ENCODE peak calls at places on chromosomes 11 and 22, in six cellular contexts. One of them, this sample, is unnamed.

GRCh38 chr11:44072757-44073658 is 6.9 kb downstream of the ACCS start:
- DNase-seq in CD4-positive, alpha-beta memory T cell: no peak
- DNase-seq in ovary: no peak
- DNase-seq in heart left ventricle: no peak
- DNase-seq in tibial nerve: no peak
- DNase-seq in naive thymus-derived CD4-positive, alpha-beta T cell: no peak
- DNase-seq in this sample: no peak

GRCh38 chr11:10878408-10879214 is 20.8 kb upstream of the ZBED5 start:
- DNase-seq in CD4-positive, alpha-beta memory T cell: peak; percentile 57
- DNase-seq in ovary: no peak
- DNase-seq in heart left ventricle: no peak
- DNase-seq in tibial nerve: no peak
- DNase-seq in naive thymus-derived CD4-positive, alpha-beta T cell: peak; percentile 61
- DNase-seq in this sample: no peak

GRCh38 chr22:19290400-19291217 is 910 bp downstream of the CLTCL1 start:
- DNase-seq in CD4-positive, alpha-beta memory T cell: no peak
- DNase-seq in ovary: no peak
- DNase-seq in heart left ventricle: no peak
- DNase-seq in tibial nerve: no peak
- DNase-seq in naive thymus-derived CD4-positive, alpha-beta T cell: no peak
- DNase-seq in this sample: no peak

GRCh38 chr11:19938051-19938856 is 222.0 kb downstream of the DBX1 start:
- DNase-seq in CD4-positive, alpha-beta memory T cell: no peak
- DNase-seq in ovary: peak; percentile 62
- DNase-seq in heart left ventricle: no peak
- DNase-seq in tibial nerve: no peak
- DNase-seq in naive thymus-derived CD4-positive, alpha-beta T cell: no peak
- DNase-seq in this sample: no peak

GRCh38 chr22:47715866-47716578 is 953.6 kb downstream of the TBC1D22A start:
- DNase-seq in CD4-positive, alpha-beta memory T cell: no peak
- DNase-seq in ovary: no peak
- DNase-seq in heart left ventricle: no peak
- DNase-seq in tibial nerve: no peak
- DNase-seq in naive thymus-derived CD4-positive, alpha-beta T cell: no peak
- DNase-seq in this sample: no peak

GRCh38 chr22:24063986-24064385 is 52.9 kb downstream of the CABIN1 start:
- DNase-seq in CD4-positive, alpha-beta memory T cell: no peak
- DNase-seq in ovary: no peak
- DNase-seq in heart left ventricle: no peak
- DNase-seq in tibial nerve: no peak
- DNase-seq in naive thymus-derived CD4-positive, alpha-beta T cell: no peak
- DNase-seq in this sample: no peak

GRCh38 chr11:8810331-8811301 is 100.4 kb upstream of the AKIP1 start:
- DNase-seq in CD4-positive, alpha-beta memory T cell: no peak
- DNase-seq in ovary: peak; percentile 92
- DNase-seq in heart left ventricle: peak; percentile 85
- DNase-seq in tibial nerve: peak; percentile 61
- DNase-seq in naive thymus-derived CD4-positive, alpha-beta T cell: no peak
- DNase-seq in this sample: peak; percentile 85

GRCh38 chr11:81987829-81988472 is 745.7 kb downstream of the FAM181B start:
- DNase-seq in CD4-positive, alpha-beta memory T cell: no peak
- DNase-seq in ovary: peak; percentile 47
- DNase-seq in heart left ventricle: no peak
- DNase-seq in tibial nerve: no peak
- DNase-seq in naive thymus-derived CD4-positive, alpha-beta T cell: no peak
- DNase-seq in this sample: peak; percentile 61

GRCh38 chr11:88355887-88356286 is 18.4 kb upstream of the CTSC start:
- DNase-seq in CD4-positive, alpha-beta memory T cell: no peak
- DNase-seq in ovary: no peak
- DNase-seq in heart left ventricle: no peak
- DNase-seq in tibial nerve: no peak
- DNase-seq in naive thymus-derived CD4-positive, alpha-beta T cell: no peak
- DNase-seq in this sample: no peak

DNA sequence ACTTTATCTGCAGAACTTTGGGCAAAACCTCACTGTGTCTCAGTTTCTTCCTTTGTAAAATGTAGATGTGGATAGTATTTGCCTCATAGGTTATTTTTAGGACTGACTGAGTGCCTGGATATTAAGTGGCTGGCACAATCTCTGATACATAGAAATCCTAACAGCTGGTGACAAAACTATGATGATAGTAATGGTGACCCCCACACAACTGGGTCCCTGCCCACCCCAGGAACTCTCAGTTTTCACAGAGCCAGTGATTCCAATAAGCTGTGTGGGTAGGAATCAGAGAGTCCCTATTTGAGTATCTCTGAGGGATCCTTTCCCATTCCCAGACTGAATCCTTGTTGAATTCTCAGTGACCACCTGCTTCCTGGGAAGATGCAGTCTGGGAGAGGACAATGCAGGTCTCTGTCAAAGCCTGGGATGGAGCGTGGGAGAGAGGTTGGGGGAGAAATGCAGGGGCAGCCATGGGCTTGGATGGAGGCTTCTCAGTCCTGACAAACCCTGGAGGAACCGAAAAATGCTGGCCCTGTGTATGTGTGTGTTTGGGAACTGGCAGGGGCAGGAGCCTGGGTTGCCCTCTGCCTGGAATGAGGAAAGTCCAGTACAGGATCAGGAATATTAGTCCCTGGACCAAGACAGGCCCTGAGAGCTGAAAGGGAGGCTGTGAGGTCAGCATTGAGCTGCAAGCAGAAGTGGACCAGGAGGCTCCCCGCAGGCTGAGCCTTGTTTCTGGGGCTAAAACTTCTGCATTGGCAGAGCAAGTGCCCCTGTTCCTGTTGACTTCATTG is 6.1 kb upstream of the P2RY6 start:
- DNase-seq in CD4-positive, alpha-beta memory T cell: no peak
- DNase-seq in ovary: no peak
- DNase-seq in heart left ventricle: no peak
- DNase-seq in tibial nerve: no peak
- DNase-seq in naive thymus-derived CD4-positive, alpha-beta T cell: no peak
- DNase-seq in this sample: peak; percentile 55
- H3K27me3 ChIP-seq in CD4-positive, alpha-beta memory T cell: no peaks in the 10 kb centered on the region
- H3K27me3 ChIP-seq in ovary: no peaks in the 10 kb centered on the region
- H3K27me3 ChIP-seq in heart left ventricle: no peaks in the 10 kb centered on the region
- H3K27me3 ChIP-seq in tibial nerve: no peaks in the 10 kb centered on the region
- H3K27me3 ChIP-seq in naive thymus-derived CD4-positive, alpha-beta T cell: no peaks in the 10 kb centered on the region
- H3K27me3 ChIP-seq in this sample: no peaks in the 10 kb centered on the region

GRCh38 chr22:27223317-27224177 is 566.2 kb downstream of the MIAT start:
- DNase-seq in CD4-positive, alpha-beta memory T cell: no peak
- DNase-seq in ovary: no peak
- DNase-seq in heart left ventricle: no peak
- DNase-seq in tibial nerve: no peak
- DNase-seq in naive thymus-derived CD4-positive, alpha-beta T cell: no peak
- DNase-seq in this sample: no peak
- H3K4me3 ChIP-seq in CD4-positive, alpha-beta memory T cell: no peak overlapping the region
- H3K4me3 ChIP-seq in ovary: no peak overlapping the region
- H3K4me3 ChIP-seq in heart left ventricle: no peak overlapping the region
- H3K4me3 ChIP-seq in tibial nerve: no peak overlapping the region
- H3K4me3 ChIP-seq in naive thymus-derived CD4-positive, alpha-beta T cell: no peak overlapping the region
- H3K4me3 ChIP-seq in this sample: no peak overlapping the region

GRCh38 chr11:12288212-12288933 is 89.0 kb upstream of the PARVA start:
- DNase-seq in CD4-positive, alpha-beta memory T cell: peak; percentile 25
- DNase-seq in ovary: peak; percentile 87
- DNase-seq in heart left ventricle: peak; percentile 73
- DNase-seq in tibial nerve: peak; percentile 78
- DNase-seq in naive thymus-derived CD4-positive, alpha-beta T cell: peak; percentile 39
- DNase-seq in this sample: peak; percentile 90
- H3K27ac ChIP-seq in CD4-positive, alpha-beta memory T cell: no peak overlapping the region
- H3K27ac ChIP-seq in ovary: peak overlapping the region; percentile 16
- H3K27ac ChIP-seq in heart left ventricle: peak overlapping the region; percentile 67
- H3K27ac ChIP-seq in tibial nerve: peak overlapping the region; percentile 88
- H3K27ac ChIP-seq in naive thymus-derived CD4-positive, alpha-beta T cell: no peak overlapping the region
- H3K27ac ChIP-seq in this sample: peak overlapping the region; percentile 68

DNA sequence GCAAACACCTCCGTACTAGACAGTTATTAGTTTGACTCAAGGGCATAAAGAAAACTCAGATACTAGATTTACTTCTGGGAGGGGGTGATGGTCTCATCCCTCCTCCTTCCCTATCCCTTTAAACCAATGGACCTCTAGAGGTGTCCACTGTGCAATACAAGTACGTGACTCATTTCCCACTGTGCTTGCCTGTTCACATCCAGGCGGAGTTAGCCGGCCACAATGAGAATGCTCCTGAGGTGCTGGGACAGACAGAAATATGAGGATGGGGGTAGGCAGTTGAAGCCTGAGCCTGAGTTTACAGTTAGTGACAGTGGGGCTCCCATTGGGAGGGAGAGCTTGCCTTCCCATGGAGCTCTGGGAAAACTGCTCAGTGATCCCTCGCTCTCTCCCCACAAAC is 8.4 kb upstream of the PMM1 start:
- DNase-seq in CD4-positive, alpha-beta memory T cell: no peak
- DNase-seq in ovary: peak; percentile 35
- DNase-seq in heart left ventricle: no peak
- DNase-seq in tibial nerve: no peak
- DNase-seq in naive thymus-derived CD4-positive, alpha-beta T cell: no peak
- DNase-seq in this sample: no peak
- H3K27me3 ChIP-seq in CD4-positive, alpha-beta memory T cell: no peaks in the 10 kb centered on the region
- H3K27me3 ChIP-seq in ovary: no peaks in the 10 kb centered on the region
- H3K27me3 ChIP-seq in heart left ventricle: no peaks in the 10 kb centered on the region
- H3K27me3 ChIP-seq in tibial nerve: no peaks in the 10 kb centered on the region
- H3K27me3 ChIP-seq in naive thymus-derived CD4-positive, alpha-beta T cell: no peaks in the 10 kb centered on the region
- H3K27me3 ChIP-seq in this sample: no peaks in the 10 kb centered on the region

DNA sequence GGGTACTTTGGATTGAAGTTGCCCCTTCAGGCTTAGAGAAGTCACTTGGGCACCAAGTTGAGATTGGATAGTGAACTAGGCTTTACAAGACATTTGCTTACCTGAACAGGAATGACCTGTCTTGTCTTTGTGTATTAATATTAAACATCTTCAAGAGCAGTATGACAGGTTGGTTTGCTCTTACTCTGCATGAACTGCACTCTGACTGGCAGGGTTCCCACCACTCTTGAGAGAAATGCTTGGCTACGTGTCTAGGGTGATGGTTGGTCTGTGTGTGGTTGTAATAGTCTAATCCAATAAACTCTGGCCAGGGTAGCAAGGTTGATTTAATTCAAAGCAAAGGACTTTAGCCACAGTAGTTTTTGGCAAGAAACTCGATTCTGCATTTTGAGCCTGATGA is 20.1 kb upstream of the SPTBN2 start:
- DNase-seq in CD4-positive, alpha-beta memory T cell: no peak
- DNase-seq in ovary: no peak
- DNase-seq in heart left ventricle: no peak
- DNase-seq in tibial nerve: no peak
- DNase-seq in naive thymus-derived CD4-positive, alpha-beta T cell: no peak
- DNase-seq in this sample: no peak
- H3K4me3 ChIP-seq in CD4-positive, alpha-beta memory T cell: no peak overlapping the region
- H3K4me3 ChIP-seq in ovary: no peak overlapping the region
- H3K4me3 ChIP-seq in heart left ventricle: no peak overlapping the region
- H3K4me3 ChIP-seq in tibial nerve: no peak overlapping the region
- H3K4me3 ChIP-seq in naive thymus-derived CD4-positive, alpha-beta T cell: no peak overlapping the region
- H3K4me3 ChIP-seq in this sample: no peak overlapping the region

DNA sequence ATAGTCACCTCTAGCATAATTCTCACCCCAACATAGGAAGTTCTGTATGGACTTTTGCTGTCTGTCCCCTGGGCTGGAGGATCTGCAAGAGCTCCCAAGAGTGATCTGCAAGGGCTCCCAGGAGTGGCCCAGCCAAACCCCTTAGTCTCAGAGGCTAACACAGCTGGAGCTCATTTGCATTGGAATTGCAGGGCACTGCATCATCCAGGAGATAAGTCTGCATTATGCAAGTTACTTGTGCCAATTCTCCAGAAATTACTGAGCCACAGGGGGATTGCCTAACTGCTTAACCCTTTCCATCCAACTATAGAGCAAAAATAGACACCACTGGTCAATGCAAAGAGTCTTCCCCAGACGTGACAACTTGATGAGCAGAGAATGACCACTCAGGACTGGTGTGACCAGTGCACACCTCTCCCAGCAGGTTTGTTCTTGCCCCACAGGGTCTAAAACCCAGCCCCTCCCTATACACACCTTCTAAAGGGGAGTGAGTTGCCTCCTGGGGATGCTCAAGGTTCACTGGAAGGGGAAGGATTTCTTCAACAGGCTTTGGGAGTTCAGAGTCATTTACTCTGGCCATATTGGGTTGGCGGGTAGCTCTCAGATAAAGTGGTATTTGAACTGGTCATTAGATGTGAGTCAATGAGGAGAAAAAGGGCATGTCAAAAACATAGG is 38.4 kb downstream of the POU2AF3 start:
- DNase-seq in CD4-positive, alpha-beta memory T cell: no peak
- DNase-seq in ovary: no peak
- DNase-seq in heart left ventricle: no peak
- DNase-seq in tibial nerve: no peak
- DNase-seq in naive thymus-derived CD4-positive, alpha-beta T cell: no peak
- DNase-seq in this sample: no peak
- H3K27ac ChIP-seq in CD4-positive, alpha-beta memory T cell: no peak overlapping the region
- H3K27ac ChIP-seq in ovary: no peak overlapping the region
- H3K27ac ChIP-seq in heart left ventricle: no peak overlapping the region
- H3K27ac ChIP-seq in tibial nerve: no peak overlapping the region
- H3K27ac ChIP-seq in naive thymus-derived CD4-positive, alpha-beta T cell: no peak overlapping the region
- H3K27ac ChIP-seq in this sample: no peak overlapping the region

GRCh38 chr11:64003807-64004589 is 17.8 kb downstream of the OTUB1 start:
- DNase-seq in CD4-positive, alpha-beta memory T cell: no peak
- DNase-seq in ovary: no peak
- DNase-seq in heart left ventricle: no peak
- DNase-seq in tibial nerve: no peak
- DNase-seq in naive thymus-derived CD4-positive, alpha-beta T cell: no peak
- DNase-seq in this sample: no peak
- H3K27me3 ChIP-seq in CD4-positive, alpha-beta memory T cell: no peaks in the 10 kb centered on the region
- H3K27me3 ChIP-seq in ovary: no peaks in the 10 kb centered on the region
- H3K27me3 ChIP-seq in heart left ventricle: no peaks in the 10 kb centered on the region
- H3K27me3 ChIP-seq in tibial nerve: no peaks in the 10 kb centered on the region
- H3K27me3 ChIP-seq in naive thymus-derived CD4-positive, alpha-beta T cell: no peaks in the 10 kb centered on the region
- H3K27me3 ChIP-seq in this sample: no peaks in the 10 kb centered on the region